ENCODE peak calls at places on chromosomes 3 and 15, in nine cellular contexts. One of them, this sample, is unnamed.

GRCh38 chr15:89665449-89666146 is 10.3 kb upstream of the KIF7 start:
- DNase-seq in foreskin fibroblast: peak
- DNase-seq in CD8-positive, alpha-beta memory T cell: no peak
- DNase-seq in upper lobe of right lung: peak
- DNase-seq in CD4-positive, CD25-positive, alpha-beta regulatory T cell: no peak
- DNase-seq in neuronal stem cell: peak
- DNase-seq in stomach: peak
- DNase-seq in cardiac fibroblast: peak
- DNase-seq in uterus: peak
- DNase-seq in this sample: no peak

GRCh38 chr3:171810278-171811058 is at the start of gene PLD1:
- DNase-seq in foreskin fibroblast: peak
- DNase-seq in CD8-positive, alpha-beta memory T cell: peak
- DNase-seq in upper lobe of right lung: peak
- DNase-seq in CD4-positive, CD25-positive, alpha-beta regulatory T cell: peak
- DNase-seq in neuronal stem cell: peak
- DNase-seq in stomach: peak
- DNase-seq in cardiac fibroblast: peak
- DNase-seq in uterus: no peak
- DNase-seq in this sample: no peak

GRCh38 chr3:156705761-156706631 is 31.6 kb downstream of the TIPARP start:
- DNase-seq in foreskin fibroblast: no peak
- DNase-seq in CD8-positive, alpha-beta memory T cell: no peak
- DNase-seq in upper lobe of right lung: no peak
- DNase-seq in CD4-positive, CD25-positive, alpha-beta regulatory T cell: no peak
- DNase-seq in neuronal stem cell: no peak
- DNase-seq in stomach: no peak
- DNase-seq in cardiac fibroblast: no peak
- DNase-seq in uterus: no peak
- DNase-seq in this sample: no peak

GRCh38 chr3:128572644-128573105 is 77.9 kb downstream of the RPN1 start:
- DNase-seq in foreskin fibroblast: no peak
- DNase-seq in CD8-positive, alpha-beta memory T cell: no peak
- DNase-seq in upper lobe of right lung: no peak
- DNase-seq in CD4-positive, CD25-positive, alpha-beta regulatory T cell: peak
- DNase-seq in neuronal stem cell: no peak
- DNase-seq in stomach: no peak
- DNase-seq in cardiac fibroblast: no peak
- DNase-seq in uterus: no peak
- DNase-seq in this sample: peak

GRCh38 chr3:133455960-133456359 is 56.1 kb downstream of the BFSP2 start:
- DNase-seq in foreskin fibroblast: no peak
- DNase-seq in CD8-positive, alpha-beta memory T cell: no peak
- DNase-seq in upper lobe of right lung: no peak
- DNase-seq in CD4-positive, CD25-positive, alpha-beta regulatory T cell: no peak
- DNase-seq in neuronal stem cell: no peak
- DNase-seq in stomach: no peak
- DNase-seq in cardiac fibroblast: no peak
- DNase-seq in uterus: no peak
- DNase-seq in this sample: no peak

GRCh38 chr15:85474700-85475316 is 94.4 kb downstream of the AKAP13 start:
- DNase-seq in foreskin fibroblast: no peak
- DNase-seq in CD8-positive, alpha-beta memory T cell: no peak
- DNase-seq in upper lobe of right lung: no peak
- DNase-seq in CD4-positive, CD25-positive, alpha-beta regulatory T cell: no peak
- DNase-seq in neuronal stem cell: no peak
- DNase-seq in stomach: no peak
- DNase-seq in cardiac fibroblast: no peak
- DNase-seq in uterus: no peak
- DNase-seq in this sample: no peak

GRCh38 chr3:132550579-132551305 is 46.3 kb upstream of the ACKR4 start:
- DNase-seq in foreskin fibroblast: no peak
- DNase-seq in CD8-positive, alpha-beta memory T cell: no peak
- DNase-seq in upper lobe of right lung: no peak
- DNase-seq in CD4-positive, CD25-positive, alpha-beta regulatory T cell: no peak
- DNase-seq in neuronal stem cell: no peak
- DNase-seq in stomach: no peak
- DNase-seq in cardiac fibroblast: no peak
- DNase-seq in uterus: no peak
- DNase-seq in this sample: no peak

GRCh38 chr3:144437989-144438388 is 466.4 kb downstream of the DIPK2A start:
- DNase-seq in foreskin fibroblast: no peak
- DNase-seq in CD8-positive, alpha-beta memory T cell: no peak
- DNase-seq in upper lobe of right lung: no peak
- DNase-seq in CD4-positive, CD25-positive, alpha-beta regulatory T cell: no peak
- DNase-seq in neuronal stem cell: no peak
- DNase-seq in stomach: no peak
- DNase-seq in cardiac fibroblast: no peak
- DNase-seq in uterus: no peak
- DNase-seq in this sample: no peak

GRCh38 chr15:37014137-37014536 is 86.2 kb downstream of the MEIS2 start:
- DNase-seq in foreskin fibroblast: no peak
- DNase-seq in CD8-positive, alpha-beta memory T cell: no peak
- DNase-seq in upper lobe of right lung: no peak
- DNase-seq in CD4-positive, CD25-positive, alpha-beta regulatory T cell: no peak
- DNase-seq in neuronal stem cell: no peak
- DNase-seq in stomach: no peak
- DNase-seq in cardiac fibroblast: peak
- DNase-seq in uterus: no peak
- DNase-seq in this sample: no peak

GRCh38 chr15:79329186-79329611 is 18.3 kb downstream of the TMED3 start:
- DNase-seq in foreskin fibroblast: peak
- DNase-seq in CD8-positive, alpha-beta memory T cell: no peak
- DNase-seq in upper lobe of right lung: no peak
- DNase-seq in CD4-positive, CD25-positive, alpha-beta regulatory T cell: no peak
- DNase-seq in neuronal stem cell: no peak
- DNase-seq in stomach: no peak
- DNase-seq in cardiac fibroblast: peak
- DNase-seq in uterus: no peak
- DNase-seq in this sample: no peak

GRCh38 chr3:98733055-98733777 is 29.9 kb upstream of the ST3GAL6 start:
- DNase-seq in foreskin fibroblast: peak
- DNase-seq in CD8-positive, alpha-beta memory T cell: no peak
- DNase-seq in upper lobe of right lung: peak
- DNase-seq in CD4-positive, CD25-positive, alpha-beta regulatory T cell: no peak
- DNase-seq in neuronal stem cell: peak
- DNase-seq in stomach: peak
- DNase-seq in cardiac fibroblast: peak
- DNase-seq in uterus: peak
- DNase-seq in this sample: no peak

GRCh38 chr3:24769918-24770317 is 275.3 kb upstream of the THRB start:
- DNase-seq in foreskin fibroblast: no peak
- DNase-seq in CD8-positive, alpha-beta memory T cell: no peak
- DNase-seq in upper lobe of right lung: no peak
- DNase-seq in CD4-positive, CD25-positive, alpha-beta regulatory T cell: no peak
- DNase-seq in neuronal stem cell: no peak
- DNase-seq in stomach: no peak
- DNase-seq in cardiac fibroblast: no peak
- DNase-seq in uterus: no peak
- DNase-seq in this sample: no peak

GRCh38 chr3:111947179-111947727 is 31.6 kb upstream of the ABHD10 start:
- DNase-seq in foreskin fibroblast: no peak
- DNase-seq in CD8-positive, alpha-beta memory T cell: no peak
- DNase-seq in upper lobe of right lung: no peak
- DNase-seq in CD4-positive, CD25-positive, alpha-beta regulatory T cell: no peak
- DNase-seq in neuronal stem cell: no peak
- DNase-seq in stomach: no peak
- DNase-seq in cardiac fibroblast: peak
- DNase-seq in uterus: no peak
- DNase-seq in this sample: no peak

GRCh38 chr15:64905119-64905831 is 6.4 kb upstream of the ANKDD1A start:
- DNase-seq in foreskin fibroblast: peak
- DNase-seq in CD8-positive, alpha-beta memory T cell: peak
- DNase-seq in upper lobe of right lung: peak
- DNase-seq in CD4-positive, CD25-positive, alpha-beta regulatory T cell: peak
- DNase-seq in neuronal stem cell: peak
- DNase-seq in stomach: peak
- DNase-seq in cardiac fibroblast: peak
- DNase-seq in uterus: peak
- DNase-seq in this sample: peak

GRCh38 chr3:127454051-127454450 is 136.5 kb downstream of the TPRA1 start:
- DNase-seq in foreskin fibroblast: no peak
- DNase-seq in CD8-positive, alpha-beta memory T cell: no peak
- DNase-seq in upper lobe of right lung: peak
- DNase-seq in CD4-positive, CD25-positive, alpha-beta regulatory T cell: no peak
- DNase-seq in neuronal stem cell: no peak
- DNase-seq in stomach: peak
- DNase-seq in cardiac fibroblast: no peak
- DNase-seq in uterus: no peak
- DNase-seq in this sample: no peak

GRCh38 chr15:62758126-62758951 is 284.2 kb upstream of the TPM1 start:
- DNase-seq in foreskin fibroblast: peak
- DNase-seq in CD8-positive, alpha-beta memory T cell: no peak
- DNase-seq in upper lobe of right lung: no peak
- DNase-seq in CD4-positive, CD25-positive, alpha-beta regulatory T cell: no peak
- DNase-seq in neuronal stem cell: peak
- DNase-seq in stomach: peak
- DNase-seq in cardiac fibroblast: peak
- DNase-seq in uterus: peak
- DNase-seq in this sample: no peak

GRCh38 chr3:189967254-189967865 is 153.3 kb downstream of the P3H2 start:
- DNase-seq in foreskin fibroblast: peak
- DNase-seq in CD8-positive, alpha-beta memory T cell: no peak
- DNase-seq in upper lobe of right lung: no peak
- DNase-seq in CD4-positive, CD25-positive, alpha-beta regulatory T cell: peak
- DNase-seq in neuronal stem cell: peak
- DNase-seq in stomach: no peak
- DNase-seq in cardiac fibroblast: peak
- DNase-seq in uterus: no peak
- DNase-seq in this sample: peak

GRCh38 chr3:14787630-14788029 is 31.1 kb upstream of the FGD5 start:
- DNase-seq in foreskin fibroblast: no peak
- DNase-seq in CD8-positive, alpha-beta memory T cell: no peak
- DNase-seq in upper lobe of right lung: peak
- DNase-seq in CD4-positive, CD25-positive, alpha-beta regulatory T cell: no peak
- DNase-seq in neuronal stem cell: no peak
- DNase-seq in stomach: no peak
- DNase-seq in cardiac fibroblast: no peak
- DNase-seq in uterus: no peak
- DNase-seq in this sample: no peak
- H3K4me3 ChIP-seq in foreskin fibroblast: no peak
- H3K4me3 ChIP-seq in CD8-positive, alpha-beta memory T cell: no peak
- H3K4me3 ChIP-seq in upper lobe of right lung: no peak
- H3K4me3 ChIP-seq in CD4-positive, CD25-positive, alpha-beta regulatory T cell: no peak
- H3K4me3 ChIP-seq in neuronal stem cell: no peak
- H3K4me3 ChIP-seq in stomach: no peak
- H3K4me3 ChIP-seq in cardiac fibroblast: no peak
- H3K4me3 ChIP-seq in uterus: no peak
- H3K4me3 ChIP-seq in this sample: no peak

GRCh38 chr15:42665827-42666226 is 71.1 kb downstream of the CDAN1 start:
- DNase-seq in foreskin fibroblast: no peak
- DNase-seq in CD8-positive, alpha-beta memory T cell: no peak
- DNase-seq in upper lobe of right lung: no peak
- DNase-seq in CD4-positive, CD25-positive, alpha-beta regulatory T cell: no peak
- DNase-seq in neuronal stem cell: no peak
- DNase-seq in stomach: no peak
- DNase-seq in cardiac fibroblast: no peak
- DNase-seq in uterus: no peak
- DNase-seq in this sample: no peak
- H3K4me3 ChIP-seq in foreskin fibroblast: no peak
- H3K4me3 ChIP-seq in CD8-positive, alpha-beta memory T cell: no peak
- H3K4me3 ChIP-seq in upper lobe of right lung: no peak
- H3K4me3 ChIP-seq in CD4-positive, CD25-positive, alpha-beta regulatory T cell: no peak
- H3K4me3 ChIP-seq in neuronal stem cell: no peak
- H3K4me3 ChIP-seq in stomach: no peak
- H3K4me3 ChIP-seq in cardiac fibroblast: no peak
- H3K4me3 ChIP-seq in uterus: no peak
- H3K4me3 ChIP-seq in this sample: no peak

DNA sequence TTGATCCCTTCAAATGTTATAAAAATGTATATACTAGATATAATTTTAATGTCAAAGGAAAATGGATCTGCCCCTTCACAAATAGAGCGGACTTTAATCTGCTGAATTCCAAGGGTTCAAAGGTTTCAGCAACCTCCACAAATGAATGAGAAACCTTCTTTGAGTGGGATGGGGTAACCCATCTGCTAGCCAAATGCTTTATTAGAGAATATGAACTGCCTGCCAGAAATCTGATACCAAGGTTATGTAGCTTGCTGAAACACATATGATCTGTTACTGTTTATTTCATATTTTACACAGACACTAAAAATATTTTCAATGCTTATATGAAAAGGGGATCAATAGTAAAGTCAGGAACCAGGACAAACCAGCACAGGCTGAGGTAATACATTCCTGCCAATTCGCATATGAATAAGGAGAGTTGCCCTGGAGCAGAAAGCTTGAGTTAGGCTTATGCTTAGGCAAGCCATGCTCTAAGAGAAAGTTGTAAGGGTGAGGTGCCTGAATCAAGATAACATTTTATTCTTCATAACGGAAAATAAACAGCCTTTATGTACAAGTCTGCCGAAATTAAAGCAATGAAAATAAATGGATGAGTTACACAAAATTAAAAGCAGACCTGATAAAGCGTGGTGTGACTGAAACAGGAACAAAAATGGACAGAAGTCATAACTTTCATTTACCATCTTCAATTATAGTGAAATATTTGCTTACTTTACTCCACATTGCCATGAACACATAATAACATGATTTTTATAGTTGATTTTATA is 26.5 kb downstream of the PLOD2 start:
- DNase-seq in foreskin fibroblast: no peak
- DNase-seq in CD8-positive, alpha-beta memory T cell: no peak
- DNase-seq in upper lobe of right lung: no peak
- DNase-seq in CD4-positive, CD25-positive, alpha-beta regulatory T cell: no peak
- DNase-seq in neuronal stem cell: no peak
- DNase-seq in stomach: no peak
- DNase-seq in cardiac fibroblast: no peak
- DNase-seq in uterus: no peak
- DNase-seq in this sample: no peak
- H3K4me3 ChIP-seq in foreskin fibroblast: no peak
- H3K4me3 ChIP-seq in CD8-positive, alpha-beta memory T cell: no peak
- H3K4me3 ChIP-seq in upper lobe of right lung: no peak
- H3K4me3 ChIP-seq in CD4-positive, CD25-positive, alpha-beta regulatory T cell: no peak
- H3K4me3 ChIP-seq in neuronal stem cell: no peak
- H3K4me3 ChIP-seq in stomach: no peak
- H3K4me3 ChIP-seq in cardiac fibroblast: no peak
- H3K4me3 ChIP-seq in uterus: no peak
- H3K4me3 ChIP-seq in this sample: no peak

DNA sequence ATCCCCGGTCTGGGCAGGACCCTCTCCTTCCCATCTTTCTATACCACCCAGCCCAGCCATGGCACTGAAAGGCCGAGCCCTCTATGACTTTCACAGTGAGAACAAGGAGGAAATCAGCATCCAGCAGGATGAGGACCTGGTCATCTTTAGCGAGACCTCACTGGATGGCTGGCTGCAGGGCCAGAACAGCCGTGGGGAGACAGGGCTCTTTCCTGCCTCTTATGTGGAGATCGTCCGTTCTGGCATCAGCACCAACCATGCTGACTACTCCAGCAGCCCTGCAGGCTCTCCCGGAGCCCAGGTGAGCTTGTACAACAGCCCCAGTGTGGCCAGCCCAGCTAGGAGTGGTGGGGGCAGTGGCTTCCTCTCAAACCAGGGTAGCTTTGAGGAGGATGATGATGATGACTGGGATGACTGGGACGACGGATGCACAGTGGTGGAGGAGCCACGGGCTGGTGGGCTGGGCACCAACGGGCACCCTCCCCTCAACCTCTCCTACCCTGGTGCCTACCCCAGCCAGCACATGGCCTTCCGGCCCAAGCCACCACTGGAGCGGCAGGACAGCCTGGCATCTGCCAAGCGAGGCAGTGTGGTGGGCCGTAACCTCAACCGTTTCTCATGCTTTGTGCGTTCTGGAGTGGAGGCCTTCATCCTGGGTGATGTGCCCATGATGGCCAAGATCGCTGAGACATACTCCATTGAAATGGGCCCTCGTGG is 1.5 kb downstream of the SNX33 start:
- DNase-seq in foreskin fibroblast: no peak
- DNase-seq in CD8-positive, alpha-beta memory T cell: no peak
- DNase-seq in upper lobe of right lung: no peak
- DNase-seq in CD4-positive, CD25-positive, alpha-beta regulatory T cell: no peak
- DNase-seq in neuronal stem cell: no peak
- DNase-seq in stomach: no peak
- DNase-seq in cardiac fibroblast: no peak
- DNase-seq in uterus: no peak
- DNase-seq in this sample: no peak
- H3K4me3 ChIP-seq in foreskin fibroblast: peak
- H3K4me3 ChIP-seq in CD8-positive, alpha-beta memory T cell: no peak
- H3K4me3 ChIP-seq in upper lobe of right lung: peak
- H3K4me3 ChIP-seq in CD4-positive, CD25-positive, alpha-beta regulatory T cell: no peak
- H3K4me3 ChIP-seq in neuronal stem cell: peak
- H3K4me3 ChIP-seq in stomach: peak
- H3K4me3 ChIP-seq in cardiac fibroblast: peak
- H3K4me3 ChIP-seq in uterus: peak
- H3K4me3 ChIP-seq in this sample: no peak

This sample was measured in Jurkat, Clone E6-1.